ENCODE peak calls at places on chromosome 19, in four cellular contexts. Z, L, Y and Q are unnamed samples.

GRCh38 chr19:18521692-18522123 is at the start of gene ELL:
- DNase-seq in Y (no peak), Z (no peak), L (no peak), Q (no peak)

GRCh38 chr19:11721681-11722080 is 17.1 kb downstream of the ZNF823 start:
- DNase-seq in Y (no peak), L (no peak), Z (no peak), Q (no peak)

GRCh38 chr19:40365613-40366401 is 17.3 kb downstream of the PLD3 start:
- DNase-seq in Y (peak; percentile 83), L (peak; percentile 77), Z (peak; percentile 16), Q (no peak)

GRCh38 chr19:15457701-15458484 is 6.5 kb downstream of the RASAL3 start:
- DNase-seq in Z (no peak), L (no peak), Y (no peak), Q (no peak)

GRCh38 chr19:54707932-54708331 is 16.3 kb upstream of the KIR3DL3 start:
- DNase-seq in L (no peak), Y (no peak), Z (no peak), Q (no peak)

GRCh38 chr19:33622809-33623511 is 1.2 kb downstream of the CHST8 start:
- DNase-seq in Y (no peak), L (no peak), Z (peak; percentile 40), Q (no peak)

GRCh38 chr19:30227661-30228112 is 144.5 kb upstream of the ZNF536 start:
- DNase-seq in Y (peak; percentile 62), Z (peak; percentile 90), L (peak; percentile 40), Q (peak; percentile 87)

GRCh38 chr19:8731428-8732169 is 10.2 kb downstream of the OR2Z1 start:
- DNase-seq in Z (no peak), Y (no peak), L (no peak), Q (no peak)

GRCh38 chr19:46656541-46656940 is 4.4 kb downstream of the DACT3 start:
- DNase-seq in Z (no peak), L (no peak), Y (no peak), Q (no peak)

GRCh38 chr19:31181535-31181934 is 167.7 kb downstream of the TSHZ3 start:
- DNase-seq in L (no peak), Z (no peak), Y (no peak), Q (no peak)

GRCh38 chr19:14516048-14516534 is 2.1 kb downstream of the DNAJB1 start:
- DNase-seq in Y (no peak), L (no peak), Z (no peak), Q (no peak)

GRCh38 chr19:54024660-54025059 is 33.2 kb downstream of the CACNG6 start:
- DNase-seq in L (no peak), Z (no peak), Y (no peak), Q (no peak)

GRCh38 chr19:17184381-17184841 is 30.7 kb upstream of the USE1 start:
- DNase-seq in Z (no peak), Y (no peak), L (no peak), Q (no peak)

GRCh38 chr19:2815923-2816322 is 3.7 kb upstream of the ZNF554 start:
- DNase-seq in Z (no peak), Y (no peak), L (no peak), Q (no peak)

GRCh38 chr19:34261335-34262109 is 7.2 kb downstream of the GARRE1 start:
- DNase-seq in Y (no peak), L (no peak), Z (no peak), Q (no peak)

GRCh38 chr19:28633223-28634030 is 579.5 kb downstream of the UQCRFS1 start:
- DNase-seq in L (peak; percentile 61), Z (peak; percentile 75), Y (no peak), Q (no peak)

GRCh38 chr19:30855475-30855874 is 483.3 kb downstream of the ZNF536 start:
- DNase-seq in Z (no peak), L (no peak), Y (no peak), Q (no peak)

GRCh38 chr19:2962018-2962670 is 15.2 kb upstream of the TLE6 start:
- DNase-seq in Y (no peak), L (peak; percentile 82), Z (peak; percentile 76), Q (peak; percentile 81)

GRCh38 chr19:39199025-39199424 is 2.3 kb downstream of the NCCRP1 start:
- DNase-seq in Y (no peak), L (peak; percentile 56), Z (peak; percentile 79), Q (peak; percentile 34)

GRCh38 chr19:54364775-54365257 is at the start of gene LAIR1:
- DNase-seq in Y (peak; percentile 71), Z (no peak), L (no peak), Q (no peak)

GRCh38 chr19:33468361-33469170 is 53.0 kb downstream of the PEPD start:
- DNase-seq in L (no peak), Y (no peak), Z (no peak), Q (no peak)

GRCh38 chr19:39917561-39918182 is 16.8 kb downstream of the FCGBP start:
- DNase-seq in Z (no peak), L (no peak), Y (no peak), Q (no peak)

GRCh38 chr19:14795078-14795721 is 16.8 kb upstream of the ADGRE2 start:
- DNase-seq in Z (no peak), Y (no peak), L (no peak), Q (no peak)

GRCh38 chr19:45773384-45773783 is 4.3 kb upstream of the SIX5 start:
- DNase-seq in Z (no peak), Y (no peak), L (no peak), Q (no peak)

GRCh38 chr19:30512748-30513389 is 140.7 kb downstream of the ZNF536 start:
- DNase-seq in Y (no peak), L (no peak), Z (peak; percentile 3), Q (no peak)

GRCh38 chr19:55117636-55118391 is at the start of gene PPP1R12C:
- DNase-seq in L (peak; percentile 99), Z (peak; percentile 100), Y (peak; percentile 100), Q (peak; percentile 95)

GRCh38 chr19:16676101-16676798 is 15.3 kb downstream of the TMEM38A start:
- DNase-seq in Y (no peak), Z (no peak), L (no peak), Q (no peak)

GRCh38 chr19:42424712-42425131 is 2.5 kb downstream of the LIPE start:
- DNase-seq in Y (no peak), Z (no peak), L (no peak), Q (peak; percentile 50)

GRCh38 chr19:18896421-18896841 is 473 bp upstream of the CERS1 start:
- DNase-seq in Y (no peak), Z (peak; percentile 49), L (no peak), Q (no peak)

GRCh38 chr19:8453616-8454015 is 8.8 kb downstream of the HNRNPM start:
- DNase-seq in L (no peak), Y (peak; percentile 17), Z (no peak), Q (no peak)

GRCh38 chr19:17074628-17075034 is 621 bp downstream of the HAUS8 start:
- DNase-seq in L (no peak), Z (no peak), Y (no peak), Q (no peak)

GRCh38 chr19:55923556-55923955 is 8.6 kb downstream of the NLRP13 start:
- DNase-seq in Z (no peak), L (no peak), Y (no peak), Q (no peak)

GRCh38 chr19:42028304-42029216 is 34.5 kb upstream of the ATP1A3 start:
- DNase-seq in Y (no peak), Z (no peak), L (no peak), Q (peak; percentile 77)

GRCh38 chr19:44725251-44725650 is 23.3 kb upstream of the BCL3 start:
- DNase-seq in Z (no peak), L (no peak), Y (no peak), Q (no peak)
- H3K4me3 ChIP-seq in Z (no peak overlapping the region), L (no peak overlapping the region), Y (no peak overlapping the region), Q (no peak overlapping the region)

GRCh38 chr19:10352764-10353671 is 13.6 kb upstream of the ICAM3 start:
- DNase-seq in L (no peak), Z (no peak), Y (peak; percentile 73), Q (no peak)
- H3K4me3 ChIP-seq in L (no peak overlapping the region), Z (no peak overlapping the region), Y (no peak overlapping the region), Q (no peak overlapping the region)

GRCh38 chr19:50332264-50333038 is 3.3 kb upstream of the KCNC3 start:
- DNase-seq in L (no peak), Y (peak; percentile 44), Z (no peak), Q (no peak)

GRCh38 chr19:50330365-50331078 is 1.3 kb upstream of the KCNC3 start:
- DNase-seq in Z (peak; percentile 59), Y (peak; percentile 90), L (peak; percentile 16), Q (peak; percentile 44)

GRCh38 chr19:50332014-50332263 is 2.8 kb upstream of the KCNC3 start:
- DNase-seq in Z (no peak), Y (no peak), L (no peak), Q (no peak)

GRCh38 chr19:50333235-50333736 is 4.1 kb upstream of the KCNC3 start:
- DNase-seq in Z (peak; percentile 90), L (peak; percentile 78), Y (peak; percentile 94), Q (peak; percentile 73)

GRCh38 chr19:50331187-50332013 is 2.2 kb upstream of the KCNC3 start:
- DNase-seq in Y (no peak), Z (no peak), L (no peak), Q (no peak)
- H3K4me3 ChIP-seq in Y (no peak overlapping the region), Z (no peak overlapping the region), L (no peak overlapping the region), Q (peak overlapping the region; percentile 15)

DNA sequence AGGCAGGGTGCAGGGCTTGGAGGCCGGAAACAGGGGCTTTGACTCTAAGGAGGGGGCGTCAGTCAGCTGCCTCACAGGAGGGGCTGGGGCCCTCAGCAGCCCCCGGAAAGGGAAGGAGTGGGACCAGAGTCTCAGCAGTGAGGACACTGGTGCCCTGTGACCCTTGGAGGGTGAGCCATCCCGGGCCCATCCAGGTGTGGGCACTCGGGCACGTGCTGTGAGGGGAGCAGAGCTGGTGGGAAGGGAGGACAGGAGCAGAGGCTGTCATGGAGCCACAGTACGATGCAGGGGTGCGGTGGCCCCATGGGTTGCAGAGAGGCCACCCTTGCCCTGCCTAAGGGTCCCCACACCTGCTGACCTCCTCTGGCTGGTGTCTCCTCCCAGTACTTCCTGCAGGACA is 19.1 kb upstream of the ZNF544 start:
- DNase-seq in Y (no peak), L (no peak), Z (no peak), Q (no peak)
- H3K4me3 ChIP-seq in Y (no peak overlapping the region), L (no peak overlapping the region), Z (no peak overlapping the region), Q (no peak overlapping the region)

GRCh38 chr19:9935409-9936062 is 779 bp downstream of the OLFM2 start:
- DNase-seq in L (no peak), Y (no peak), Z (no peak), Q (peak; percentile 20)
- H3K4me3 ChIP-seq in L (no peak overlapping the region), Y (no peak overlapping the region), Z (peak overlapping the region; percentile 62), Q (peak overlapping the region; percentile 38)

GRCh38 chr19:4059493-4059880 is 7.2 kb downstream of the ZBTB7A start:
- DNase-seq in Z (peak; percentile 67), Y (no peak), L (no peak), Q (no peak)
- H3K4me3 ChIP-seq in Z (peak overlapping the region; percentile 82), Y (no peak overlapping the region), L (peak overlapping the region; percentile 5), Q (no peak overlapping the region)

DNA sequence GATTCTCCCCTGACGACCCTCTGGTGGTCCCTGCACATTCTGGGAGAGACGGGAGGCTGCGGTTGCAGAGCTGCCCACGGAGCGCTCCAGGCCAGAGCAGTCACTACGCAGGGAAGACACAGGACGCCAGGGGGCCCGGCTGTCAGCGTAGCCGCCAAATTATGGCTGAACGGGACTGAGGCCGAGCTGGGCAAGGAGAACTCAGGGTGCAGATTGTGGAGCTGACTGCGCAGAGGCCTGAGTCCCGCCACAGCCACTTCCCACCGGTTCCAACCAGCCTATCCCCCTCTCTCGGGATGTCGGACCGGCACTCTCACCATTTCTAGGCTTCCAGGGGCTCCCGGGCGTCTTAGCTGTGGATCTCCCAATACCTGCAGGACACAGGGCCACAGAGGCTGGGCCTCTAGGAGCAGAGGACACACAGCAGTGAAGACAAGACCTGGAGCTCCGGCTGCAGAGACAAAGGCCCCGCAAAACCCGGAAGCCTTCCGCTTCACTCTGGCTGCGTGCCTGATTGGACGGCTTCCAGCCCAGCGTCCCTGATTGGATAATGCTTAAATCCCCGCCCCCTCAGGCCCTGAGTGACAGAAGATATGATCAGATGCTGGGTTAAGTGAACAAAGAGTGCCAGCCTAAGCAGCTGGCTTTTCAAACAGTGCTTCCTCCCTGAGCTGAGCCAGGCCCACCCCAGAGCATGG is at the start of gene ZNF737:
- DNase-seq in Z (peak; percentile 94), L (peak; percentile 97), Y (peak; percentile 97), Q (no peak)
- H3K4me3 ChIP-seq in Z (peak within 1 kb of the TSS; percentile 86), L (peak within 1 kb of the TSS; percentile 76), Y (peak within 1 kb of the TSS; percentile 62), Q (no peak within 1 kb of the TSS)